ENCODE peak calls at places on chromosomes 13 and 19, in five cellular contexts. R is left lung, E is GM20000, M is fibroblast of lung, Y is endothelial cell. U is an unnamed sample.
A peak's percentile ranks its signal among the peaks of the same experiment; 100 is the strongest.

GRCh38 chr19:49556412-49557398 is 23.7 kb downstream of the NOSIP start:
- DNase-seq in R (no peak), E (no peak), M (no peak), Y (no peak), U (no peak)

GRCh38 chr19:46265217-46265828 is 31.5 kb upstream of the HIF3A start:
- DNase-seq in R (no peak), E (peak; percentile 71), M (peak; percentile 82), Y (peak; percentile 82), U (peak; percentile 44)

GRCh38 chr13:49533586-49534269 is 38.0 kb downstream of the PHF11 start:
- DNase-seq in R (no peak), E (no peak), M (no peak), Y (no peak), U (no peak)

GRCh38 chr19:10021446-10021845 is 8.2 kb downstream of the RDH8 start:
- DNase-seq in R (no peak), E (no peak), M (no peak), Y (no peak), U (no peak)

GRCh38 chr13:47433461-47434005 is 536.7 kb upstream of the HTR2A start:
- DNase-seq in R (no peak), E (no peak), M (peak; percentile 12), Y (no peak), U (no peak)

GRCh38 chr19:29524912-29525870 is 603 bp upstream of the VSTM2B start:
- DNase-seq in R (no peak), E (peak; percentile 45), M (no peak), Y (peak; percentile 17), U (no peak)

GRCh38 chr13:28558126-28558525 is 63.2 kb upstream of the FLT1 start:
- DNase-seq in R (no peak), E (no peak), M (peak; percentile 88), Y (no peak), U (no peak)

GRCh38 chr13:51479199-51479523 is 26.3 kb upstream of the INTS6 start:
- DNase-seq in R (no peak), E (no peak), M (peak; percentile 42), Y (no peak), U (no peak)

GRCh38 chr19:46714523-46715106 is 2.3 kb downstream of the PRKD2 start:
- DNase-seq in R (peak; percentile 58), E (peak; percentile 89), M (no peak), Y (no peak), U (peak; percentile 61)

GRCh38 chr13:27678306-27679040 is 56.8 kb downstream of the POLR1D start:
- DNase-seq in R (no peak), E (no peak), M (no peak), Y (no peak), U (no peak)

GRCh38 chr19:39199025-39199424 is 2.3 kb downstream of the NCCRP1 start:
- DNase-seq in R (no peak), E (no peak), M (peak; percentile 78), Y (no peak), U (no peak)

GRCh38 chr13:75544681-75545333 is 4.8 kb upstream of the UCHL3 start:
- DNase-seq in R (no peak), E (no peak), M (peak; percentile 88), Y (no peak), U (no peak)

GRCh38 chr19:40639638-40639982 is 38.4 kb downstream of the LTBP4 start:
- DNase-seq in R (no peak), E (peak; percentile 10), M (no peak), Y (no peak), U (no peak)
- TF ChIP-seq CTCF in R (no peak), E (no peak), M (no peak), Y (no peak), U (no peak)

DNA sequence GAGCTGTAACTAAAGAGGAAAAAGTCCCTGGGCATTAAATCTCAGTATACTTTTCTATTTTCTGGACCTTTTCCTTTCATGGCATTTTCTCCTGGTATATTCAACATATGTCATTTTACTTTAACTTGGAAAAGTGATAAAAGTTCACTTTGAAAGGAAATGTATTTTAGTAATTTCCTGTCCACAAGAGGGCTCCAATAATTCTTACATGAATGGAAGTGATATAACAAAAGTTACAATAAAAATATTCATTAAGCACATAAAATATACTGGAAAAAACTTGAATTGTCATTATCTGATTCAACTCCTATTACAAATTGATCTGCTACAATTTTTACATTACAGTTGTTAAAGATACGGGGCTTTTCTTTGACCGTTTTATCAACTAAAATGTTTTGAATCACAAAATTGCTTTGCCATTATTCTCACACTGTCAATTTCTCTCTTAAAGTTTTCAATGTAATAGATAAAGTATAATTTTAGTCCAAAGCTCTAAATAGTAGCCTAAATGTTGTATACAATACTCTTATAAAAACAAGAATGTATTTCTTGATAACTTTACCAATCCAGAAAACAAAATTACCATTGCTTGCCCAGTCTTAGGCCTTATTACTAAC is 4.9 kb downstream of the UBL3 start:
- DNase-seq in R (no peak), E (no peak), M (peak; percentile 57), Y (no peak), U (no peak)
- TF ChIP-seq CTCF in R (no peak), E (no peak), M (no peak), Y (no peak), U (no peak)

GRCh38 chr13:94711561-94712286 is 621 bp downstream of the SOX21 start:
- DNase-seq in R (no peak), E (peak; percentile 69), M (peak; percentile 37), Y (no peak), U (no peak)

GRCh38 chr13:94708971-94709614 is 3.3 kb downstream of the SOX21 start:
- DNase-seq in R (no peak), E (peak; percentile 10), M (no peak), Y (no peak), U (no peak)

GRCh38 chr13:94710081-94710809 is 2.1 kb downstream of the SOX21 start:
- DNase-seq in R (no peak), E (peak; percentile 42), M (no peak), Y (no peak), U (no peak)

GRCh38 chr13:94712287-94712811 is at the start of gene SOX21:
- DNase-seq in R (no peak), E (peak; percentile 49), M (peak; percentile 39), Y (no peak), U (no peak)

DNA sequence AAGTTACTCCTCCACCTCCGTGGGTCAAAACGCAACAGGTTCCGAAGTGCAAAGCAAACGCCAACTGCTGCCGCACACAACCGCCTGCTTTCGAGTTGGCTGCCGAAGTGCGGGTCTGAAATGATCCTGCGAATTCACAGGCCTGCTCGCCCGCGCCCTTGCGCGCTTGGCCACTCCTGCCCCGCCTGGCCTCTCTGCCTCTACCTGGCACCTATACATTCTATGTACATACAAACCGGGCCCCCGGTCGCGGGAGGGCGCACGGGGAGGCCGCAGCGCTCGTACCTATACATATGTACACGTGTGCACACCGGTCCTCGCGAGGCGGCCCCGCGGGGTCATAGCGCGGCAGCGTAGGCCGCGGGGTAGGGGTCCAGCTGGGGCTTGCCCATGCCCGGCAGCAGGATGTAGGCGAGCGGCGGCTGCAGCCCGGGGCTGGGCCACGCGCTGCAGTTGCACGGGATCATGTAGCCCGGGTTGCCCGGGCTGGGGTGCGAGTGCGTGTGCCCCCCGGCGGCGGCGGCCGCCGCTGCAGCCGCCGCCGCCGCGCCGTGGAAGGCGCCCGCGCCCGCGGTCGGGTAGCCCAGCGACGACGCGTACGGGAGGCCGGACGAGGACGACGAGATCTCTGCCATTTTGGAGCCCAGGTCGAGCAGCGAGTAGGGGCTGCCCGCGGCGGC is 1.3 kb downstream of the SOX21 start:
- DNase-seq in R (no peak), E (peak; percentile 77), M (no peak), Y (peak; percentile 55), U (no peak)
- TF ChIP-seq CTCF in R (no peak), E (no peak), M (no peak), Y (peak; percentile 36), U (peak; percentile 25)

GRCh38 chr19:55165952-55166529 is 372 bp downstream of the DNAAF3 start:
- DNase-seq in R (no peak), E (no peak), M (peak; percentile 78), Y (peak; percentile 84), U (no peak)
- TF ChIP-seq CTCF in R (no peak), E (peak; percentile 3), M (peak; percentile 56), Y (peak; percentile 27), U (peak; percentile 24)

GRCh38 chr13:101475536-101475935 is 23.1 kb downstream of the ITGBL1 start:
- DNase-seq in R (no peak), E (no peak), M (no peak), Y (no peak), U (no peak)

GRCh38 chr13:101473458-101473857 is 21.0 kb downstream of the ITGBL1 start:
- DNase-seq in R (peak; percentile 36), E (no peak), M (peak; percentile 92), Y (no peak), U (no peak)

DNA sequence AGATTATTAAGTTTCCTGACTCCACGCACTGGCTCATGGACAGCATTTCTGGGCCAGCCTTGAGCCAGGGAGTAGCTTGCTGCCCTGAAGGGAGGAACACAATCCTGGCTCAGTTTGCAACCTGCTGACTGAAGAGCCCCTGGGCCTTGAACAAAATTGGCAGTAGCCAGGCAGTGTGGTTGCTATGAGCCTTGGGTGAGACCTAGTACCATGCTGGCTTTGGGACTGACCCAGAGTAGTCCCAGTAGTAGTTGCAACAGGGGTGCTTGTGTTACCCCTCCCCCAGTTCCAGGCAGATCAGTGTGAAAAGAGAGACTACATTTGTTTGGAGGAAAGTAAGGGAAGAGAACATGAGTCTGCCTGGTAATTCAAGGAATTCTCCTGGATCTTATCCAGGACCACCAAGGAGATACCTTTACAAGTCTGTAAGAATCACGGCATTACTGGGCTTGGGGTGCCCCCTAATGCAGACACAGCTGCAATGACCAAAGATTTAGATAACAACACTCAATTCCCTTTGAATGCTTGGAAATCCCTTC is 22.0 kb downstream of the ITGBL1 start:
- DNase-seq in R (no peak), E (no peak), M (peak; percentile 91), Y (peak; percentile 44), U (no peak)
- TF ChIP-seq CTCF in R (no peak), E (no peak), M (peak; percentile 75), Y (no peak), U (peak; percentile 15)

GRCh38 chr13:65854431-65854830 is 1375.7 kb downstream of the PCDH9 start:
- DNase-seq in R (no peak), E (no peak), M (no peak), Y (no peak), U (no peak)

GRCh38 chr13:65856464-65856863 is 1373.7 kb downstream of the PCDH9 start:
- DNase-seq in R (no peak), E (no peak), M (peak; percentile 85), Y (no peak), U (no peak)

DNA sequence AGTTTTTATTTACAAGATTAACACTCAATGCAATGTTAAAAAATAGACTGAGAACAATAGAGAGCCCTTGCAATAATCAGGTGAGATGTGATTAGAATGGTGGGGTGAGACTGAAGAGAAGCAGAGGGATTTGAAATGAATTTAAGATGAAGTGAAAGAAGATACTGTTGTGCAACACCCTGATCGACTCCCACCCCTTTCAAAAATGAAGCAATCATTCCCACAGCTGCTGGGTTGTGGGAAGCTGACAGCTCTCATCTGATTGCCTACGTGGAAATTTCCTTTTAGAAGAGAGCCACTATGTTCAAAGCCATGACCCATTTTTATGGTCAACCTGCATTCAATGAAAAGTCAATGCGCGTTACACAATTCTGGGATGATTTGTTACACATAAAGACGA is 1374.9 kb downstream of the PCDH9 start:
- DNase-seq in R (no peak), E (no peak), M (peak; percentile 54), Y (no peak), U (no peak)
- TF ChIP-seq CTCF in R (no peak), E (no peak), M (no peak), Y (no peak), U (no peak)